ENCODE peak calls at places on chromosomes 4 and X, in five cellular contexts. One of them, this sample, is unnamed.

GRCh38 chrX:1468250-1468772 is 15.6 kb upstream of the ASMTL start:
- DNase-seq in substantia nigra: no peak
- DNase-seq in cardiac fibroblast: peak
- DNase-seq in activated CD8-positive, alpha-beta T cell treated with anti-CD3 and anti-CD28 coated beads, Interleukin-2, amount 10 ng/mL, durations not matched to agents 7 days and 5 days: peak
- DNase-seq in HT-29: no peak
- DNase-seq in this sample: peak

GRCh38 chr4:48827622-48828021 is 3.3 kb upstream of the OCIAD1 start:
- DNase-seq in cardiac fibroblast: no peak
- DNase-seq in substantia nigra: no peak
- DNase-seq in HT-29: no peak
- DNase-seq in activated CD8-positive, alpha-beta T cell treated with anti-CD3 and anti-CD28 coated beads, Interleukin-2, amount 10 ng/mL, durations not matched to agents 7 days and 5 days: no peak
- DNase-seq in this sample: no peak

GRCh38 chr4:151417164-151417571 is 8.2 kb downstream of the FHIP1A start:
- DNase-seq in HT-29: no peak
- DNase-seq in cardiac fibroblast: no peak
- DNase-seq in substantia nigra: no peak
- DNase-seq in activated CD8-positive, alpha-beta T cell treated with anti-CD3 and anti-CD28 coated beads, Interleukin-2, amount 10 ng/mL, durations not matched to agents 7 days and 5 days: no peak
- DNase-seq in this sample: no peak

GRCh38 chr4:66062044-66062443 is 391.8 kb upstream of the EPHA5 start:
- DNase-seq in cardiac fibroblast: peak
- DNase-seq in activated CD8-positive, alpha-beta T cell treated with anti-CD3 and anti-CD28 coated beads, Interleukin-2, amount 10 ng/mL, durations not matched to agents 7 days and 5 days: no peak
- DNase-seq in HT-29: no peak
- DNase-seq in substantia nigra: no peak
- DNase-seq in this sample: no peak

GRCh38 chr4:75142850-75143249 is 209.9 kb downstream of the PARM1 start:
- DNase-seq in activated CD8-positive, alpha-beta T cell treated with anti-CD3 and anti-CD28 coated beads, Interleukin-2, amount 10 ng/mL, durations not matched to agents 7 days and 5 days: no peak
- DNase-seq in HT-29: no peak
- DNase-seq in substantia nigra: no peak
- DNase-seq in cardiac fibroblast: no peak
- DNase-seq in this sample: no peak

GRCh38 chr4:33086351-33086900 is 2366.3 kb downstream of the PCDH7 start:
- DNase-seq in HT-29: no peak
- DNase-seq in substantia nigra: no peak
- DNase-seq in cardiac fibroblast: peak
- DNase-seq in activated CD8-positive, alpha-beta T cell treated with anti-CD3 and anti-CD28 coated beads, Interleukin-2, amount 10 ng/mL, durations not matched to agents 7 days and 5 days: no peak
- DNase-seq in this sample: no peak

GRCh38 chrX:142804085-142804484 is 221.6 kb upstream of the SPANXN4 start:
- DNase-seq in HT-29: peak
- DNase-seq in cardiac fibroblast: no peak
- DNase-seq in substantia nigra: no peak
- DNase-seq in activated CD8-positive, alpha-beta T cell treated with anti-CD3 and anti-CD28 coated beads, Interleukin-2, amount 10 ng/mL, durations not matched to agents 7 days and 5 days: no peak
- DNase-seq in this sample: peak

GRCh38 chr4:151227731-151228130 is 49.2 kb upstream of the PRSS48 start:
- DNase-seq in activated CD8-positive, alpha-beta T cell treated with anti-CD3 and anti-CD28 coated beads, Interleukin-2, amount 10 ng/mL, durations not matched to agents 7 days and 5 days: no peak
- DNase-seq in cardiac fibroblast: peak
- DNase-seq in substantia nigra: peak
- DNase-seq in HT-29: no peak
- DNase-seq in this sample: no peak

GRCh38 chr4:185143596-185143969 is 517 bp downstream of the SLC25A4 start:
- DNase-seq in cardiac fibroblast: no peak
- DNase-seq in HT-29: peak
- DNase-seq in substantia nigra: no peak
- DNase-seq in activated CD8-positive, alpha-beta T cell treated with anti-CD3 and anti-CD28 coated beads, Interleukin-2, amount 10 ng/mL, durations not matched to agents 7 days and 5 days: peak
- DNase-seq in this sample: no peak

GRCh38 chr4:15717126-15717525 is 14.3 kb downstream of the BST1 start:
- DNase-seq in substantia nigra: no peak
- DNase-seq in HT-29: no peak
- DNase-seq in activated CD8-positive, alpha-beta T cell treated with anti-CD3 and anti-CD28 coated beads, Interleukin-2, amount 10 ng/mL, durations not matched to agents 7 days and 5 days: no peak
- DNase-seq in cardiac fibroblast: peak
- DNase-seq in this sample: no peak

GRCh38 chrX:115940888-115941332 is 229.6 kb upstream of the AGTR2 start:
- DNase-seq in substantia nigra: peak
- DNase-seq in activated CD8-positive, alpha-beta T cell treated with anti-CD3 and anti-CD28 coated beads, Interleukin-2, amount 10 ng/mL, durations not matched to agents 7 days and 5 days: no peak
- DNase-seq in HT-29: peak
- DNase-seq in cardiac fibroblast: peak
- DNase-seq in this sample: peak

GRCh38 chr4:159269956-159270355 is 167.1 kb downstream of the RAPGEF2 start:
- DNase-seq in substantia nigra: no peak
- DNase-seq in HT-29: no peak
- DNase-seq in cardiac fibroblast: no peak
- DNase-seq in activated CD8-positive, alpha-beta T cell treated with anti-CD3 and anti-CD28 coated beads, Interleukin-2, amount 10 ng/mL, durations not matched to agents 7 days and 5 days: no peak
- DNase-seq in this sample: no peak

GRCh38 chr4:1628892-1629703 is 55.0 kb downstream of the FAM53A start:
- DNase-seq in HT-29: peak
- DNase-seq in cardiac fibroblast: peak
- DNase-seq in substantia nigra: peak
- DNase-seq in activated CD8-positive, alpha-beta T cell treated with anti-CD3 and anti-CD28 coated beads, Interleukin-2, amount 10 ng/mL, durations not matched to agents 7 days and 5 days: peak
- DNase-seq in this sample: no peak

GRCh38 chr4:26860922-26861433 is 337 bp downstream of the STIM2 start:
- DNase-seq in activated CD8-positive, alpha-beta T cell treated with anti-CD3 and anti-CD28 coated beads, Interleukin-2, amount 10 ng/mL, durations not matched to agents 7 days and 5 days: peak
- DNase-seq in substantia nigra: no peak
- DNase-seq in HT-29: peak
- DNase-seq in cardiac fibroblast: peak
- DNase-seq in this sample: peak

GRCh38 chr4:88674565-88674964 is 23.1 kb downstream of the NAP1L5 start:
- DNase-seq in HT-29: no peak
- DNase-seq in activated CD8-positive, alpha-beta T cell treated with anti-CD3 and anti-CD28 coated beads, Interleukin-2, amount 10 ng/mL, durations not matched to agents 7 days and 5 days: no peak
- DNase-seq in substantia nigra: no peak
- DNase-seq in cardiac fibroblast: no peak
- DNase-seq in this sample: no peak

GRCh38 chrX:107450823-107451509 is 1.5 kb downstream of the FRMPD3 start:
- DNase-seq in HT-29: no peak
- DNase-seq in activated CD8-positive, alpha-beta T cell treated with anti-CD3 and anti-CD28 coated beads, Interleukin-2, amount 10 ng/mL, durations not matched to agents 7 days and 5 days: no peak
- DNase-seq in substantia nigra: no peak
- DNase-seq in cardiac fibroblast: no peak
- DNase-seq in this sample: peak

GRCh38 chr4:40856836-40857362 is 107.1 kb downstream of the NSUN7 start:
- DNase-seq in substantia nigra: peak
- DNase-seq in HT-29: no peak
- DNase-seq in activated CD8-positive, alpha-beta T cell treated with anti-CD3 and anti-CD28 coated beads, Interleukin-2, amount 10 ng/mL, durations not matched to agents 7 days and 5 days: peak
- DNase-seq in cardiac fibroblast: peak
- DNase-seq in this sample: peak

GRCh38 chr4:143335979-143336827 is 473 bp upstream of the GAB1 start:
- DNase-seq in cardiac fibroblast: peak
- DNase-seq in HT-29: peak
- DNase-seq in activated CD8-positive, alpha-beta T cell treated with anti-CD3 and anti-CD28 coated beads, Interleukin-2, amount 10 ng/mL, durations not matched to agents 7 days and 5 days: peak
- DNase-seq in substantia nigra: peak
- DNase-seq in this sample: peak

GRCh38 chr4:163077611-163078010 is 89.1 kb downstream of the NAF1 start:
- DNase-seq in HT-29: no peak
- DNase-seq in cardiac fibroblast: no peak
- DNase-seq in activated CD8-positive, alpha-beta T cell treated with anti-CD3 and anti-CD28 coated beads, Interleukin-2, amount 10 ng/mL, durations not matched to agents 7 days and 5 days: no peak
- DNase-seq in substantia nigra: no peak
- DNase-seq in this sample: no peak

GRCh38 chrX:151711787-151712186 is 4.0 kb upstream of the FATE1 start:
- DNase-seq in cardiac fibroblast: no peak
- DNase-seq in substantia nigra: no peak
- DNase-seq in HT-29: no peak
- DNase-seq in activated CD8-positive, alpha-beta T cell treated with anti-CD3 and anti-CD28 coated beads, Interleukin-2, amount 10 ng/mL, durations not matched to agents 7 days and 5 days: no peak
- DNase-seq in this sample: no peak

GRCh38 chrX:132004728-132005127 is 18.4 kb upstream of the STK26 start:
- DNase-seq in cardiac fibroblast: no peak
- DNase-seq in HT-29: no peak
- DNase-seq in activated CD8-positive, alpha-beta T cell treated with anti-CD3 and anti-CD28 coated beads, Interleukin-2, amount 10 ng/mL, durations not matched to agents 7 days and 5 days: no peak
- DNase-seq in substantia nigra: no peak
- DNase-seq in this sample: no peak

GRCh38 chrX:100673397-100673953 is 29.5 kb downstream of the SRPX2 start:
- DNase-seq in HT-29: no peak
- DNase-seq in substantia nigra: no peak
- DNase-seq in cardiac fibroblast: peak
- DNase-seq in activated CD8-positive, alpha-beta T cell treated with anti-CD3 and anti-CD28 coated beads, Interleukin-2, amount 10 ng/mL, durations not matched to agents 7 days and 5 days: no peak
- DNase-seq in this sample: no peak

GRCh38 chrX:68196939-68197791 is 236.1 kb downstream of the OPHN1 start:
- DNase-seq in activated CD8-positive, alpha-beta T cell treated with anti-CD3 and anti-CD28 coated beads, Interleukin-2, amount 10 ng/mL, durations not matched to agents 7 days and 5 days: peak
- DNase-seq in cardiac fibroblast: peak
- DNase-seq in substantia nigra: peak
- DNase-seq in HT-29: peak
- DNase-seq in this sample: peak

GRCh38 chr4:138050601-138051000 is 191.5 kb downstream of the SLC7A11 start:
- DNase-seq in substantia nigra: no peak
- DNase-seq in cardiac fibroblast: no peak
- DNase-seq in HT-29: no peak
- DNase-seq in activated CD8-positive, alpha-beta T cell treated with anti-CD3 and anti-CD28 coated beads, Interleukin-2, amount 10 ng/mL, durations not matched to agents 7 days and 5 days: no peak
- DNase-seq in this sample: no peak

GRCh38 chrX:78527263-78527662 is 131.9 kb downstream of the RTL3 start:
- DNase-seq in cardiac fibroblast: no peak
- DNase-seq in activated CD8-positive, alpha-beta T cell treated with anti-CD3 and anti-CD28 coated beads, Interleukin-2, amount 10 ng/mL, durations not matched to agents 7 days and 5 days: no peak
- DNase-seq in HT-29: no peak
- DNase-seq in substantia nigra: no peak
- DNase-seq in this sample: no peak

GRCh38 chr4:77022581-77023133 is 53.1 kb downstream of the CCNI start:
- DNase-seq in cardiac fibroblast: peak
- DNase-seq in HT-29: no peak
- DNase-seq in substantia nigra: no peak
- DNase-seq in activated CD8-positive, alpha-beta T cell treated with anti-CD3 and anti-CD28 coated beads, Interleukin-2, amount 10 ng/mL, durations not matched to agents 7 days and 5 days: no peak
- DNase-seq in this sample: no peak

GRCh38 chrX:120144178-120144844 is 14.1 kb upstream of the RHOXF2 start:
- DNase-seq in HT-29: peak
- DNase-seq in cardiac fibroblast: peak
- DNase-seq in substantia nigra: no peak
- DNase-seq in activated CD8-positive, alpha-beta T cell treated with anti-CD3 and anti-CD28 coated beads, Interleukin-2, amount 10 ng/mL, durations not matched to agents 7 days and 5 days: no peak
- DNase-seq in this sample: no peak

GRCh38 chrX:153560466-153560865 is 38.5 kb downstream of the CCNQ start:
- DNase-seq in activated CD8-positive, alpha-beta T cell treated with anti-CD3 and anti-CD28 coated beads, Interleukin-2, amount 10 ng/mL, durations not matched to agents 7 days and 5 days: no peak
- DNase-seq in HT-29: no peak
- DNase-seq in substantia nigra: no peak
- DNase-seq in cardiac fibroblast: no peak
- DNase-seq in this sample: no peak

GRCh38 chrX:30812326-30812725 is 76.7 kb downstream of the TAB3 start:
- DNase-seq in activated CD8-positive, alpha-beta T cell treated with anti-CD3 and anti-CD28 coated beads, Interleukin-2, amount 10 ng/mL, durations not matched to agents 7 days and 5 days: no peak
- DNase-seq in HT-29: no peak
- DNase-seq in substantia nigra: no peak
- DNase-seq in cardiac fibroblast: no peak
- DNase-seq in this sample: no peak

GRCh38 chr4:82753725-82754410 is 44.7 kb downstream of the SCD5 start:
- DNase-seq in substantia nigra: no peak
- DNase-seq in HT-29: no peak
- DNase-seq in cardiac fibroblast: peak
- DNase-seq in activated CD8-positive, alpha-beta T cell treated with anti-CD3 and anti-CD28 coated beads, Interleukin-2, amount 10 ng/mL, durations not matched to agents 7 days and 5 days: no peak
- DNase-seq in this sample: peak